ENCODE peak calls at places on chromosomes 1 and 21, in six cellular contexts. G is RWPE1, N is tibial nerve, C is HFFc6, A is CD14-positive monocyte, M is stomach. I is an unnamed sample.

GRCh38 chr1:76868916-76869315 is 1.6 kb downstream of the ST6GALNAC5 start:
- DNase-seq in A (no peak), G (no peak), M (no peak), N (no peak), C (no peak), I (no peak)

GRCh38 chr1:21451212-21451611 is 11.3 kb downstream of the NBPF3 start:
- DNase-seq in N (no peak), A (no peak), M (no peak), G (no peak), C (peak; percentile 76), I (no peak)

GRCh38 chr1:221576268-221576667 is 165.6 kb downstream of the DUSP10 start:
- DNase-seq in A (no peak), G (no peak), M (no peak), N (no peak), C (peak; percentile 79), I (no peak)

GRCh38 chr1:27980216-27980820 is 20.5 kb downstream of the XKR8 start:
- DNase-seq in A (no peak), M (no peak), C (peak; percentile 16), N (no peak), G (no peak), I (no peak)

GRCh38 chr1:1183221-1183747 is 9.6 kb downstream of the TTLL10 start:
- DNase-seq in N (no peak), G (no peak), M (no peak), C (no peak), A (no peak), I (no peak)

GRCh38 chr21:45542242-45542666 is at the start of gene SLC19A1:
- DNase-seq in C (no peak), A (peak; percentile 67), M (peak; percentile 79), N (no peak), G (peak; percentile 87), I (peak; percentile 69)

GRCh38 chr1:93433407-93433961 is 14.4 kb upstream of the FNBP1L start:
- DNase-seq in N (no peak), G (no peak), A (no peak), C (no peak), M (peak; percentile 41), I (peak; percentile 53)

GRCh38 chr1:232260861-232261260 is 369.1 kb downstream of the SIPA1L2 start:
- DNase-seq in N (no peak), A (no peak), M (no peak), C (no peak), G (peak; percentile 31), I (no peak)

GRCh38 chr1:25590096-25590824 is 26.3 kb upstream of the MAN1C1 start:
- DNase-seq in C (peak; percentile 13), N (no peak), G (no peak), A (no peak), M (peak; percentile 61), I (no peak)

GRCh38 chr1:41319803-41320711 is 41.2 kb upstream of the FOXO6 start:
- DNase-seq in G (no peak), M (no peak), C (no peak), A (no peak), N (no peak), I (no peak)

GRCh38 chr1:82160036-82160435 is 359.3 kb downstream of the ADGRL2 start:
- DNase-seq in N (no peak), M (no peak), A (no peak), G (peak; percentile 48), C (no peak), I (no peak)

GRCh38 chr1:39230261-39231190 is 26.0 kb downstream of the MACF1 start:
- DNase-seq in A (peak; percentile 56), N (no peak), M (no peak), G (no peak), C (peak; percentile 13), I (no peak)

GRCh38 chr1:185483647-185484450 is 166.8 kb upstream of the IVNS1ABP start:
- DNase-seq in M (no peak), G (peak; percentile 8), C (peak; percentile 91), A (peak; percentile 49), N (no peak), I (no peak)

GRCh38 chr1:230310381-230311163 is 115.6 kb downstream of the PGBD5 start:
- DNase-seq in G (peak; percentile 87), C (peak; percentile 46), N (peak; percentile 64), M (peak; percentile 84), A (no peak), I (peak; percentile 82)

GRCh38 chr1:164093543-164093942 is 465.4 kb upstream of the PBX1 start:
- DNase-seq in A (no peak), M (no peak), G (no peak), N (no peak), C (no peak), I (no peak)

GRCh38 chr1:22221233-22221780 is 78.4 kb upstream of the WNT4 start:
- DNase-seq in N (no peak), C (no peak), G (no peak), M (no peak), A (no peak), I (no peak)

GRCh38 chr1:160282807-160283206 is 2.1 kb downstream of the PEX19 start:
- DNase-seq in N (no peak), M (no peak), C (no peak), G (no peak), A (no peak), I (no peak)

GRCh38 chr1:106768077-106768476 is 288.4 kb upstream of the PRMT6 start:
- DNase-seq in N (no peak), G (no peak), A (no peak), M (no peak), C (no peak), I (peak; percentile 2)

GRCh38 chr21:14850394-14850793 is 214.4 kb downstream of the NRIP1 start:
- DNase-seq in A (no peak), C (peak; percentile 4), G (no peak), M (no peak), N (no peak), I (no peak)

GRCh38 chr1:85654066-85654782 is 54.0 kb downstream of the ZNHIT6 start:
- DNase-seq in A (no peak), C (peak; percentile 50), N (no peak), G (peak; percentile 20), M (no peak), I (no peak)

GRCh38 chr1:207807395-207808321 is 55.8 kb downstream of the CD46 start:
- DNase-seq in N (no peak), G (no peak), A (no peak), C (no peak), M (peak; percentile 70), I (no peak)

GRCh38 chr1:220487297-220487820 is 40.6 kb upstream of the MARK1 start:
- DNase-seq in A (no peak), N (no peak), C (peak; percentile 6), G (peak; percentile 59), M (no peak), I (peak; percentile 77)

GRCh38 chr1:221555689-221556433 is 186.0 kb downstream of the DUSP10 start:
- DNase-seq in N (no peak), A (no peak), M (no peak), G (no peak), C (no peak), I (no peak)

GRCh38 chr1:42176902-42177519 is 12.5 kb upstream of the GUCA2A start:
- DNase-seq in C (peak; percentile 39), M (no peak), N (no peak), A (no peak), G (peak; percentile 56), I (peak; percentile 50)

GRCh38 chr1:76294470-76295194 is 220.1 kb downstream of the ST6GALNAC3 start:
- DNase-seq in M (no peak), N (no peak), A (no peak), C (no peak), G (no peak), I (no peak)

GRCh38 chr1:79760521-79760920 is 754.0 kb upstream of the ADGRL4 start:
- DNase-seq in A (no peak), G (no peak), M (no peak), C (no peak), N (no peak), I (no peak)

GRCh38 chr1:73333847-73334503 is 864.0 kb downstream of the LRRIQ3 start:
- DNase-seq in C (no peak), M (no peak), G (no peak), A (no peak), N (no peak), I (no peak)

GRCh38 chr1:214271174-214271858 is 9.6 kb upstream of the SMYD2 start:
- DNase-seq in N (no peak), M (no peak), C (no peak), A (no peak), G (no peak), I (no peak)

GRCh38 chr1:151501474-151501873 is 9.7 kb upstream of the CGN start:
- DNase-seq in N (no peak), C (no peak), G (no peak), M (no peak), A (no peak), I (peak; percentile 30)

GRCh38 chr1:157878059-157878458 is 36.5 kb upstream of the CD5L start:
- DNase-seq in G (peak; percentile 33), M (no peak), A (no peak), N (no peak), C (peak; percentile 35), I (peak; percentile 44)

GRCh38 chr1:23148084-23148483 is 20.6 kb downstream of the LUZP1 start:
- DNase-seq in A (no peak), C (no peak), M (no peak), G (no peak), N (no peak), I (no peak)

GRCh38 chr1:232599178-232600041 is 30.5 kb downstream of the SIPA1L2 start:
- DNase-seq in C (no peak), A (no peak), M (no peak), G (no peak), N (no peak), I (no peak)

GRCh38 chr1:43207229-43207853 is 35.2 kb downstream of the CFAP57 start:
- DNase-seq in G (no peak), N (no peak), C (peak; percentile 77), A (no peak), M (no peak), I (peak; percentile 48)

GRCh38 chr1:53587252-53587992 is 128.2 kb downstream of the DMRTB1 start:
- DNase-seq in N (no peak), A (no peak), G (no peak), M (peak; percentile 17), C (no peak), I (no peak)
- TF ChIP-seq CTCF in N (no peak), A (no peak), G (no peak), M (no peak), C (no peak), I (no peak)

DNA sequence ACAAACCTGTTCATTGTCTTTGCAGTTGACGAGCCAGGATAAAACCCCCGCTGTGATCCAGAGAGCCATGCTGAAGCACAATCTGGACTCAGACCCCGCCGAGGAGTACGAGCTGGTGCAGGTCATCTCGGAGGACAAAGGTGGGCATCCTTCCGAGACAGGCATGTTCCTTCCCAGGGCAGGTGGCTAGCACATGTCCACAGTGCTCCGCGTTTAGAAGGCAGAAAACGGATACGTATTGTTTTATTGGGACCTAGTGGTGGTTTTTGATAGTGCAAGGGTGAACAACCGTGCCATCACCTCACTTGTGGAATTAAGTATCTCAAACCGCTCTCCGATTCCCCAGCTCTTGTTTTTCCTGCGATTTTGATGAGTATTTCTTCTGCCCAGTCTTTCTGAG is 115.3 kb downstream of the COLGALT2 start:
- DNase-seq in M (no peak), N (no peak), A (no peak), G (no peak), C (no peak), I (no peak)
- TF ChIP-seq CTCF in M (no peak), N (no peak), A (peak; percentile 22), G (no peak), C (peak; percentile 58), I (peak; percentile 42)

GRCh38 chr1:202656951-202657646 is 53.2 kb downstream of the SYT2 start:
- DNase-seq in A (no peak), M (no peak), G (peak; percentile 61), N (no peak), C (peak; percentile 18), I (peak; percentile 42)
- TF ChIP-seq CTCF in A (no peak), M (no peak), G (no peak), N (no peak), C (peak; percentile 30), I (no peak)

GRCh38 chr1:109282952-109283747 is at the start of gene PSRC1:
- DNase-seq in A (peak; percentile 85), C (peak; percentile 95), N (peak; percentile 96), M (peak; percentile 97), G (peak; percentile 98), I (peak; percentile 94)
- TF ChIP-seq CTCF in A (peak; percentile 71), C (peak; percentile 70), N (peak; percentile 25), M (no peak), G (peak; percentile 33), I (no peak)

I was measured in Calu3.